ENCODE peak calls at places on chromosomes 1 and 21, in seven cellular contexts. X is ascending aorta, P is dorsolateral prefrontal cortex, S is left lung, C is heart right ventricle, H is cardiac fibroblast, W is mammary epithelial cell. N is an unnamed sample.

GRCh38 chr1:38041941-38042834 is 4.4 kb downstream of the POU3F1 start:
- DNase-seq in X (no peak), P (no peak), S (no peak), C (no peak), H (no peak), W (no peak), N (no peak)

GRCh38 chr1:115320368-115320767 is 17.7 kb downstream of the NGF start:
- DNase-seq in X (no peak), P (no peak), S (no peak), C (no peak), H (peak; percentile 36), W (peak; percentile 44), N (no peak)

GRCh38 chr1:172708452-172708851 is 49.5 kb downstream of the FASLG start:
- DNase-seq in X (no peak), P (no peak), S (no peak), C (no peak), H (no peak), W (no peak), N (no peak)

GRCh38 chr1:15128520-15129313 is 24.8 kb upstream of the TMEM51 start:
- DNase-seq in X (peak; percentile 83), P (peak; percentile 77), S (peak; percentile 66), C (peak; percentile 59), H (peak; percentile 74), W (peak; percentile 53), N (peak; percentile 83)

GRCh38 chr1:154351363-154352068 is 26.2 kb downstream of the ATP8B2 start:
- DNase-seq in X (no peak), P (no peak), S (no peak), C (no peak), H (no peak), W (no peak), N (no peak)

GRCh38 chr1:213561870-213562269 is 425.9 kb upstream of the PROX1 start:
- DNase-seq in X (no peak), P (no peak), S (no peak), C (no peak), H (no peak), W (no peak), N (no peak)

GRCh38 chr1:116855220-116855619 is 54.5 kb upstream of the PTGFRN start:
- DNase-seq in X (peak; percentile 66), P (peak; percentile 4), S (peak; percentile 37), C (peak; percentile 30), H (no peak), W (no peak), N (no peak)

GRCh38 chr21:32819702-32820101 is 48.1 kb upstream of the PAXBP1 start:
- DNase-seq in X (peak; percentile 73), P (no peak), S (no peak), C (peak; percentile 33), H (peak; percentile 95), W (no peak), N (no peak)

GRCh38 chr1:151534662-151535278 is 5.3 kb upstream of the TUFT1 start:
- DNase-seq in X (peak; percentile 85), P (peak; percentile 65), S (peak; percentile 77), C (peak; percentile 74), H (peak; percentile 80), W (peak; percentile 57), N (peak; percentile 76)

GRCh38 chr21:41612674-41613250 is 104.8 kb upstream of the TMPRSS2 start:
- DNase-seq in X (peak; percentile 97), P (peak; percentile 16), S (peak; percentile 76), C (peak; percentile 63), H (peak; percentile 74), W (peak; percentile 93), N (peak; percentile 79)

GRCh38 chr1:30372792-30373433 is 350.5 kb downstream of the MATN1 start:
- DNase-seq in X (no peak), P (no peak), S (no peak), C (no peak), H (no peak), W (peak; percentile 11), N (no peak)

GRCh38 chr1:114315601-114316000 is 161.9 kb upstream of the SYT6 start:
- DNase-seq in X (no peak), P (no peak), S (no peak), C (no peak), H (peak; percentile 22), W (no peak), N (no peak)

GRCh38 chr1:89965203-89965900 is 29.6 kb upstream of the ZNF326 start:
- DNase-seq in X (no peak), P (no peak), S (no peak), C (no peak), H (peak; percentile 33), W (no peak), N (no peak)

GRCh38 chr21:31754561-31754960 is 22.6 kb upstream of the SCAF4 start:
- DNase-seq in X (no peak), P (no peak), S (no peak), C (no peak), H (no peak), W (no peak), N (no peak)

GRCh38 chr1:15570861-15571260 is 14.0 kb downstream of the AGMAT start:
- DNase-seq in X (no peak), P (no peak), S (no peak), C (no peak), H (no peak), W (no peak), N (no peak)

GRCh38 chr1:4655674-4656532 is 1.5 kb downstream of the AJAP1 start:
- DNase-seq in X (no peak), P (peak; percentile 49), S (no peak), C (peak; percentile 52), H (peak; percentile 44), W (peak; percentile 50), N (peak; percentile 77)

GRCh38 chr1:208219659-208220282 is 24.4 kb downstream of the PLXNA2 start:
- DNase-seq in X (peak; percentile 93), P (no peak), S (no peak), C (peak; percentile 87), H (peak; percentile 91), W (peak; percentile 92), N (no peak)

GRCh38 chr1:225842074-225842473 is 32.1 kb downstream of the EPHX1 start:
- DNase-seq in X (no peak), P (no peak), S (no peak), C (no peak), H (no peak), W (no peak), N (no peak)

GRCh38 chr1:42737257-42737656 is 2.8 kb downstream of the CLDN19 start:
- DNase-seq in X (no peak), P (peak; percentile 68), S (peak; percentile 51), C (no peak), H (no peak), W (peak; percentile 34), N (no peak)

GRCh38 chr21:31351438-31351837 is 7.4 kb upstream of the TIAM1 start:
- DNase-seq in X (no peak), P (no peak), S (no peak), C (no peak), H (peak; percentile 51), W (peak; percentile 81), N (no peak)

DNA sequence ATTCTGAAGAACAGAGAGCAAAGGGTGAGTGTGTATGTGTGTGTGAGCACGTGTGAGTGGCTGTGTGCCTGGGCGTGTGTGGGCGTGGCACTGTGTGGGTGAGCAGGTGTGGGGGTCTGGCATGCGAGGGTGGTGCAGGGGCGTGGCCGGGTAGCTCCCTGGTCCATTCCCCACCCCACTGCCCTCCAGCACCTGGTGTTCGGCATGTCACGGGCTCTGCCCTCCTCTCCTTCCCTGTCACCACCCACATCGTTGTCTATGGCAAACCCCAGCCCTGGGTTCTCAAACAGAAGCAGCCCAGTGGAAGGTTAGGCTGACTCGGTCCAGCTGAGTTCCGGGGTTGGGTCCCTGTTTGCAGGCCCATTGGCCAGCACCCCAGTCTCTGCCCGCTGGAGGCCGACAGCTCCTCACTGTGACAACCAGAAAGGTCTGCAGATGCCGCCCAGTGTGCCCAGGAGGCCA is 39.8 kb downstream of the UBE2G2 start:
- DNase-seq in X (peak; percentile 45), P (no peak), S (no peak), C (no peak), H (no peak), W (no peak), N (peak; percentile 64)
- TF ChIP-seq CTCF in X (no peak), P (no peak), S (no peak), C (no peak), H (no peak), W (no peak), N (no peak)

GRCh38 chr1:92217721-92218120 is at the start of gene C1orf146:
- DNase-seq in X (no peak), P (no peak), S (no peak), C (no peak), H (no peak), W (no peak), N (no peak)

GRCh38 chr1:92219028-92219427 is 1.3 kb downstream of the C1orf146 start:
- DNase-seq in X (no peak), P (no peak), S (no peak), C (no peak), H (no peak), W (peak; percentile 1), N (no peak)

DNA sequence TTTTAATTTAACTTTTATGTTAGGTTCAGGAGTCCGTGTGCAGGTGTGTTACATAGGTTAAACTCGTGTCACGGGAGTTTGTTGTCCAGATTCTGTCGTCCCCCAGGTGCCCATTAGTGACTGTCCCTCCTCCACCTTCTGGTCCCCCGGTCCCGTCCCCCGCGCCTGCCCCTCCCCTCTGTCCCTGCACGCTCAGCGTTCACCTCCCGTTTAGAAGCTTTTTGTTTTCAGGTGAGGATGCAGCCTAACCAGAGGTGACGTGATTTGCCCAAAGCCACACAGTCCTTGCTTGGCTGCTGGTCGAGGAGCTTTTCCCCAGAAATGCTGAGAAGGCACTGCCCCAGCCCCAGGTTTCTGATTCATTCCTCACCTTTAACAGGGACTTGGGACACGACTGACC is 844 bp downstream of the C1orf146 start:
- DNase-seq in X (no peak), P (no peak), S (no peak), C (no peak), H (no peak), W (no peak), N (no peak)
- TF ChIP-seq CTCF in X (no peak), P (no peak), S (no peak), C (no peak), H (no peak), W (no peak), N (no peak)

DNA sequence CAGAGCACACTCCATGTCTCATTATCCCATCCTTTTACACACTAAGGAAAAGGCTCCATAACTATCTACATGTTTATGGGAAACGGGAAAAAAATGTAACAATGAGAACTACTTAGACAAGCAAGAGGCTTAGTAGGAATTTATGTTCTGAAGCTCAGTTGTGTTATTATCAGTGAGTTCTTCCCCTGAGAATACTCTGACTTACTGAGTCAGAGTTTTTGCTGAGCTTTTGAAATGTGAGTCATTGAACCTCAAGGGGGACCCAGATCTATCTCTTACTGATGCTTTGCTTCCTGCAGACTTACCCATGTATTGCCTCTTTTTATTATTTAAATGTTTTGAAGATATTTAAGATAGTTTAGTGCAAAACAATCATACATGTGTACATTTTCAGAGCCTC is 20.1 kb downstream of the CFHR5 start:
- DNase-seq in X (no peak), P (no peak), S (no peak), C (no peak), H (peak; percentile 92), W (peak; percentile 20), N (no peak)
- TF ChIP-seq CTCF in X (no peak), P (no peak), S (no peak), C (no peak), H (no peak), W (no peak), N (no peak)

DNA sequence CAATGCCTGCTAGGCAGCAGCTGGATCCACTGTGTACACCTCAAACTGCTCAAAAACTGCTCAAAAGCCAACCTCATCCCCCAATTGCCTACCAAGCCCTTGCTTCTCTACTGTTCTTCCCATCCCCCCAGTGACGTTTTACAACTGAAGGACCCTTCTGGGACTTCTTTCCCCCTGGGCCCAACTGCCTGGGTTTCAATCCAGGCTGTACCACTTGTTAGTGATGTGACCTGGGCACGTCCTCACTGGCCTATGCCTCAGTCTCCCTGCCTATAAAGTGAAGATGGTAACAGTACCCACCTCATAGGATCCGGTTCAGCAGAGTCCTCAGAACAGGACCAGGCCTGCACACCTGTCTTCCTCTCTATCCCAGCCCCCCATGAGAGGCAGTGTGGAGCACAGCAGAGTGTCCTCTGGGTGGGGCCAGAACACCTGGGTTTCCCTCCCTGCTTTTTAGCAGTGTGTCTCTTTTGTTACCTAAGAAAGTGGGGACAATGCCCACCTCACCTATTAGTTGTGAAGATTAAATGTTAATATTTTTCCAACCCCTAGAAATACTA is 1.9 kb upstream of the TEKT2 start:
- DNase-seq in X (no peak), P (no peak), S (no peak), C (no peak), H (no peak), W (no peak), N (no peak)
- TF ChIP-seq CTCF in X (no peak), P (no peak), S (no peak), C (no peak), H (no peak), W (no peak), N (no peak)